ENCODE peak calls at places on chromosome 4, in seven cellular contexts. L is PC-3; E is ACHN; U is activated T-helper 1 cell treated with anti-CD3 and anti-CD28 coated beads, Interleukin-12 subunit alpha, Interleukin-12 subunit beta, Interleukin-2, Interleukin-4 antibody, amounts not matched to agents 30 ng/mL and 10 ng/mL and 1 ng/mL, durations not matched to agents 14 hours and 24 hours and 36 hours; H is HT1080; F is NCI-H345; P is H7. J is an unnamed sample.

GRCh38 chr4:168387091-168387490 is 68.5 kb upstream of the DDX60 start:
- DNase-seq in L (no peak), E (no peak), U (no peak), H (no peak), F (no peak), P (no peak), J (no peak)

GRCh38 chr4:7388627-7389026 is 46.1 kb downstream of the PSAPL1 start:
- DNase-seq in L (no peak), E (no peak), U (no peak), H (no peak), F (no peak), P (peak), J (no peak)

GRCh38 chr4:172868271-172868670 is 300.3 kb upstream of the GALNT7 start:
- DNase-seq in L (no peak), E (no peak), U (no peak), H (no peak), F (no peak), P (no peak), J (no peak)

GRCh38 chr4:73348185-73348584 is 55.9 kb upstream of the ALB start:
- DNase-seq in L (no peak), E (no peak), U (no peak), H (no peak), F (no peak), P (no peak), J (no peak)

GRCh38 chr4:141352775-141353544 is 132.3 kb downstream of the ZNF330 start:
- DNase-seq in L (peak), E (peak), U (no peak), H (peak), F (no peak), P (no peak), J (no peak)

GRCh38 chr4:24991015-24991414 is 39.7 kb downstream of the LGI2 start:
- DNase-seq in L (peak), E (no peak), U (no peak), H (peak), F (no peak), P (no peak), J (peak)

GRCh38 chr4:33543941-33544450 is 2700.3 kb downstream of the ARAP2 start:
- DNase-seq in L (no peak), E (no peak), U (no peak), H (no peak), F (no peak), P (no peak), J (peak)

GRCh38 chr4:61514991-61515390 is 314.9 kb downstream of the ADGRL3 start:
- DNase-seq in L (no peak), E (no peak), U (no peak), H (no peak), F (no peak), P (no peak), J (peak)

GRCh38 chr4:184806246-184806550 is 19.6 kb downstream of the ACSL1 start:
- DNase-seq in L (no peak), E (no peak), U (no peak), H (no peak), F (no peak), P (no peak), J (no peak)

GRCh38 chr4:169314906-169315305 is 44.1 kb upstream of the SH3RF1 start:
- DNase-seq in L (peak), E (peak), U (no peak), H (peak), F (peak), P (no peak), J (peak)

GRCh38 chr4:1113311-1114009 is at the start of gene RNF212:
- DNase-seq in L (no peak), E (no peak), U (peak), H (no peak), F (no peak), P (peak), J (no peak)

GRCh38 chr4:60724623-60725022 is 475.5 kb upstream of the ADGRL3 start:
- DNase-seq in L (peak), E (peak), U (no peak), H (peak), F (no peak), P (no peak), J (peak)

GRCh38 chr4:53522334-53522733 is 69.0 kb downstream of the LNX1 start:
- DNase-seq in L (peak), E (no peak), U (no peak), H (no peak), F (no peak), P (no peak), J (no peak)

GRCh38 chr4:164780839-164781238 is 26.9 kb downstream of the SMIM31 start:
- DNase-seq in L (no peak), E (no peak), U (no peak), H (no peak), F (no peak), P (no peak), J (no peak)

GRCh38 chr4:84698962-84699671 is 116.2 kb downstream of the CDS1 start:
- DNase-seq in L (peak), E (no peak), U (no peak), H (no peak), F (no peak), P (no peak), J (no peak)